ENCODE peak calls at places on chromosome 22, in four cellular contexts. P, Q, D and N are unnamed samples.

GRCh38 chr22:43153916-43154315 is 2.6 kb downstream of the TSPO start:
- DNase-seq in P (no peak), D (no peak), Q (no peak), N (no peak)

GRCh38 chr22:49882519-49883293 is 29.1 kb downstream of the ZBED4 start:
- DNase-seq in D (no peak), P (no peak), Q (no peak), N (no peak)

GRCh38 chr22:30829901-30830550 is 135.4 kb downstream of the OSBP2 start:
- DNase-seq in Q (no peak), P (no peak), D (no peak), N (no peak)

GRCh38 chr22:18076060-18076497 is 1.7 kb upstream of the PEX26 start:
- DNase-seq in Q (peak), P (peak), D (peak), N (no peak)

GRCh38 chr22:25076281-25076680 is 123.4 kb upstream of the CRYBB3 start:
- DNase-seq in P (no peak), D (no peak), Q (no peak), N (no peak)

GRCh38 chr22:27433585-27434190 is 367.9 kb downstream of the MN1 start:
- DNase-seq in P (no peak), Q (no peak), D (no peak), N (no peak)

GRCh38 chr22:21629262-21630149 is at the start of gene YDJC:
- DNase-seq in Q (peak), D (peak), P (peak), N (peak)

GRCh38 chr22:31291403-31291715 is 929 bp downstream of the PIK3IP1 start:
- DNase-seq in D (no peak), Q (no peak), P (no peak), N (no peak)

GRCh38 chr22:21674611-21675010 is 8.8 kb downstream of the PPIL2 start:
- DNase-seq in Q (no peak), D (no peak), P (no peak), N (no peak)

GRCh38 chr22:18000441-18001039 is 23.8 kb downstream of the MICAL3 start:
- DNase-seq in P (peak), Q (no peak), D (peak), N (no peak)

GRCh38 chr22:42820075-42820763 is 36.9 kb downstream of the ARFGAP3 start:
- DNase-seq in Q (no peak), D (no peak), P (no peak), N (no peak)

GRCh38 chr22:19407649-19408606 is 23.6 kb downstream of the HIRA start:
- DNase-seq in Q (no peak), P (peak), D (no peak), N (no peak)

GRCh38 chr22:25068701-25069100 is 116.2 kb downstream of the KIAA1671 start:
- DNase-seq in D (no peak), Q (no peak), P (no peak), N (no peak)

GRCh38 chr22:19641983-19642451 is 72.3 kb upstream of the SEPTIN5 start:
- DNase-seq in P (no peak), Q (no peak), D (no peak), N (no peak)

GRCh38 chr22:20268350-20269012 is 363 bp upstream of the RTN4R start:
- DNase-seq in Q (peak), P (peak), D (peak), N (peak)

GRCh38 chr22:50694766-50695420 is 22.3 kb downstream of the SHANK3 start:
- DNase-seq in P (peak), Q (peak), D (no peak), N (peak)

GRCh38 chr22:47629273-47629711 is 866.8 kb downstream of the TBC1D22A start:
- DNase-seq in Q (no peak), P (no peak), D (no peak), N (no peak)

GRCh38 chr22:44665115-44665514 is 36.9 kb upstream of the PRR5 start:
- DNase-seq in D (peak), P (peak), Q (no peak), N (peak)

GRCh38 chr22:47168900-47169800 is 406.7 kb downstream of the TBC1D22A start:
- DNase-seq in D (peak), Q (peak), P (no peak), N (peak)

GRCh38 chr22:50260434-50260800 is 1.1 kb downstream of the MAPK12 start:
- DNase-seq in D (no peak), Q (no peak), P (no peak), N (no peak)

GRCh38 chr22:43389227-43389836 is 22.5 kb upstream of the MPPED1 start:
- DNase-seq in P (no peak), D (no peak), Q (peak), N (peak)

GRCh38 chr22:29149841-29150555 is 55.7 kb upstream of the EMID1 start:
- DNase-seq in Q (no peak), D (no peak), P (no peak), N (no peak)

GRCh38 chr22:37549704-37550059 is 10.6 kb upstream of the CDC42EP1 start:
- DNase-seq in P (peak), D (no peak), Q (peak), N (no peak)

GRCh38 chr22:20777420-20778177 is 3.7 kb downstream of the SERPIND1 start:
- DNase-seq in P (peak), Q (no peak), D (peak), N (no peak)

GRCh38 chr22:31818481-31819392 is 64.9 kb downstream of the DEPDC5 start:
- DNase-seq in D (no peak), Q (no peak), P (no peak), N (no peak)

GRCh38 chr22:49626361-49627216 is 201.1 kb downstream of the BRD1 start:
- DNase-seq in P (peak), D (no peak), Q (no peak), N (no peak)

GRCh38 chr22:49377306-49377705 is 450.4 kb downstream of the BRD1 start:
- DNase-seq in D (no peak), Q (no peak), P (no peak), N (no peak)

GRCh38 chr22:48485144-48486135 is 1342.2 kb downstream of the BRD1 start:
- DNase-seq in D (no peak), Q (no peak), P (no peak), N (peak)

GRCh38 chr22:50710221-50710620 is 27.8 kb upstream of the ACR start:
- DNase-seq in D (no peak), P (peak), Q (peak), N (peak)

GRCh38 chr22:36384766-36385400 is 2.9 kb downstream of the MYH9 start:
- DNase-seq in P (no peak), D (no peak), Q (no peak), N (no peak)

GRCh38 chr22:36387664-36387913 is 178 bp downstream of the MYH9 start:
- DNase-seq in D (no peak), Q (no peak), P (no peak), N (no peak)

GRCh38 chr22:36386900-36387663 is 685 bp downstream of the MYH9 start:
- DNase-seq in D (peak), P (peak), Q (peak), N (peak)

GRCh38 chr22:36386351-36386899 is 1.3 kb downstream of the MYH9 start:
- DNase-seq in P (peak), D (peak), Q (peak), N (peak)

DNA sequence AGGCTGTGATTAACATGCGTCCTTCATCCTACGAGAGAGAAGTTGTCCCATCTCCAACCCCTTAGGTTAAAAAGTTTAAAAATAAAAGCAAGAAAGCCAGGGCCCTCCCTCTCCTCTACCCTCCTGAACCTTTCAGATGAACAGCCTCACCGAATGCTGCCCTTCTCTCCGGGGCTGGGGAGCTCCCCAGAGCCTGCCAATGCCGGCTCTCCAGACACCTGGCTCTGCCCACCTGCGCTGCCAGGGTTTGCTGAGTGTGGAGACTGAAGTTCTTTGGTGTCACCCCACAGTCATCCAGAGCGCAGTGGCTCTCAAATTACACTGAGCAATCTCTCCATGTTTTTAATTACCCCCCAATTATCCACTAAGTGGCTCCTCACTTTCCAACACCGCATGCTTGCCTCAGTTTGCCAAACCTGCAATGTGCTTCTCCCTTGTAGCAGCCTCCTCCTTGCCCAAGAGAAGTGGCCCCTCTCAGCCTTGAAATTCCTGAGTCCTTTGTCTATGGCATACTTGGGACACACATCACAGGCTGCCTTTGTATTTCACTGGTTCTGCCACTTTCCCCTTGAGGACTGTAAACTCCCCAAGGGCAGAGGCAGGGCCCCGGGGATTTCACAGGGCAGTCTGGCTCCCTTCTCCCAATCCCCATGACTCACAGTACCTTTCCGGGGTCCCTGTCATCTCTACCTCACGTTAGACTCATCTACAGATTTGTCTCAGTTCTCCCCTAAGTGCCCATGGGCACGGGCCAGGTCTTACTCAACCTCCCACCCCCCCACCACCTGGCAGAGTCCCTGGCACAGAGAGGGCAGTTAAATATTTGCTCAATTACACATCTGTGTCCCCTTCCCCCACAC is 2.0 kb downstream of the MYH9 start:
- DNase-seq in Q (peak), P (peak), D (peak), N (peak)
- H3K4me3 ChIP-seq in Q (peak), P (peak), D (peak), N (peak)

GRCh38 chr22:33302049-33302545 is 243.9 kb upstream of the SYN3 start:
- DNase-seq in D (peak), P (peak), Q (peak), N (peak)
- H3K4me3 ChIP-seq in D (no peak), P (peak), Q (peak), N (no peak)

GRCh38 chr22:36153756-36154155 is 6.8 kb downstream of the APOL3 start:
- DNase-seq in Q (no peak), D (no peak), P (no peak), N (no peak)

GRCh38 chr22:36152088-36152487 is 8.5 kb downstream of the APOL3 start:
- DNase-seq in Q (no peak), D (no peak), P (no peak), N (no peak)

GRCh38 chr22:36156515-36157419 is 3.8 kb downstream of the APOL3 start:
- DNase-seq in P (peak), D (peak), Q (peak), N (peak)

GRCh38 chr22:36156119-36156514 is 4.4 kb downstream of the APOL3 start:
- DNase-seq in P (no peak), Q (no peak), D (no peak), N (no peak)

DNA sequence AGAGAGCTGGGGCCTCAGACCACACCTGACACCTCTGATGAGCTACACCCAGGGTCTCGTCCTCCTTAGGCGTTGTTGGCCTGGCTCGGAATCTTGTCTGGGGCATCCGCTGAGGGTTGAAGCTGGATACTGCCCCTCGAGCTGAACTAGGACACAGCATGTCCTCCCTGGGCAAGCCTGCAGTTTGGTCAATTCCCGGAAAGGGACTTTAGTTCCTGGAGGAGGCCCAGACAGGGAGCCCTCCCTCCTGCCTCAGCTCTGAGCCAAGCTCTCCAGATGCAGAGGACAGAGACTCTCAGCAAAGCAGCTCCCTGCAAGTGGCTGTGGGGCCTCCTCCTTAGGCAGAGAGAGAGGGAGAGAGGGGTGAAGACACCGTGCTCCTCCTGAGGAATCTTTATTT is 4.9 kb downstream of the APOL3 start:
- DNase-seq in D (peak), P (peak), Q (peak), N (peak)
- H3K4me3 ChIP-seq in D (no peak), P (peak), Q (no peak), N (peak)

GRCh38 chr22:46073683-46074504 is 76.4 kb upstream of the PPARA start:
- DNase-seq in Q (peak), P (peak), D (peak), N (peak)
- H3K4me3 ChIP-seq in Q (peak), P (peak), D (peak), N (peak)

GRCh38 chr22:41023299-41023623 is 69.1 kb upstream of the EP300 start:
- DNase-seq in P (no peak), Q (no peak), D (no peak), N (no peak)
- H3K4me3 ChIP-seq in P (peak), Q (no peak), D (no peak), N (no peak)

GRCh38 chr22:39924286-39924685 is 23.4 kb downstream of the GRAP2 start:
- DNase-seq in P (no peak), Q (no peak), D (no peak), N (no peak)

GRCh38 chr22:39928556-39929401 is 27.9 kb downstream of the GRAP2 start:
- DNase-seq in D (no peak), P (no peak), Q (no peak), N (no peak)

GRCh38 chr22:39925273-39925672 is 24.4 kb downstream of the GRAP2 start:
- DNase-seq in P (no peak), Q (no peak), D (no peak), N (no peak)

GRCh38 chr22:39926175-39927152 is 25.6 kb downstream of the GRAP2 start:
- DNase-seq in D (peak), Q (no peak), P (no peak), N (no peak)

GRCh38 chr22:39927544-39927943 is 26.7 kb downstream of the GRAP2 start:
- DNase-seq in Q (no peak), D (no peak), P (no peak), N (no peak)
- H3K4me3 ChIP-seq in Q (no peak), D (no peak), P (no peak), N (no peak)

DNA sequence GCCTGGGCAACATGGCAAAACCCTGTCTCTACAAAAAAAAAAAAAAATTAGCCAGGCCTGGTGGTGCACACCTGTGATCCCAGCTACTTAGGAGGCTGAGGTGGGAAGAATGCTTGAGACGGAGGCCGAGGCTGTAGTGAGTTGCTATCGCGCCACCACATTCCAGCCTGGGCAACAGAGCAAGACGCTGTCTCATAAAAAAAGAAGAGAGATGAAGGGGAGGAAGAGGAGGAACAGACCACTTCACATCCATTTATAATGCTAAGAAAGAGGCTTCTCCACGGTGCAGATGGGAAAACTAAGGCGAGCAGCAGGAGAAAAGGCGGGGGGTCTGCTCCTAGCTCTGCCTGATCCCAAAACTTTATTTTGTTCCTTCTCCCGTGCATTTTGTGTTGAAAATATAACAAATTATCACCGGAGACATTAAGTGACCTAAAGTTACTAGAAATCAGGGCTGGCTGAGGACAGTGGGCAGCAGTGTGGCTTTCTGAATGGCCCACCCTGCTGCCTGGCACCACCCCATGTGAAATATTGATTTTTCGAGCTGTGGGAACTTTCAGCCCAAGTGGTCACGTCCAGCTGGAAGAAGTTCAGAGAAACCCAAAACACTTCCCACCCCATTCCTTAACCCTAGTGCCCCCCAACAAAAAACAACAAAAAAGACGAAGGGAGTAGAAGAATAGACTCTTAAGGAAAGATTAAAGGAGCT is 9.5 kb downstream of the MYH9 start:
- DNase-seq in P (no peak), Q (no peak), D (no peak), N (no peak)
- H3K4me3 ChIP-seq in P (no peak), Q (no peak), D (no peak), N (no peak)

DNA sequence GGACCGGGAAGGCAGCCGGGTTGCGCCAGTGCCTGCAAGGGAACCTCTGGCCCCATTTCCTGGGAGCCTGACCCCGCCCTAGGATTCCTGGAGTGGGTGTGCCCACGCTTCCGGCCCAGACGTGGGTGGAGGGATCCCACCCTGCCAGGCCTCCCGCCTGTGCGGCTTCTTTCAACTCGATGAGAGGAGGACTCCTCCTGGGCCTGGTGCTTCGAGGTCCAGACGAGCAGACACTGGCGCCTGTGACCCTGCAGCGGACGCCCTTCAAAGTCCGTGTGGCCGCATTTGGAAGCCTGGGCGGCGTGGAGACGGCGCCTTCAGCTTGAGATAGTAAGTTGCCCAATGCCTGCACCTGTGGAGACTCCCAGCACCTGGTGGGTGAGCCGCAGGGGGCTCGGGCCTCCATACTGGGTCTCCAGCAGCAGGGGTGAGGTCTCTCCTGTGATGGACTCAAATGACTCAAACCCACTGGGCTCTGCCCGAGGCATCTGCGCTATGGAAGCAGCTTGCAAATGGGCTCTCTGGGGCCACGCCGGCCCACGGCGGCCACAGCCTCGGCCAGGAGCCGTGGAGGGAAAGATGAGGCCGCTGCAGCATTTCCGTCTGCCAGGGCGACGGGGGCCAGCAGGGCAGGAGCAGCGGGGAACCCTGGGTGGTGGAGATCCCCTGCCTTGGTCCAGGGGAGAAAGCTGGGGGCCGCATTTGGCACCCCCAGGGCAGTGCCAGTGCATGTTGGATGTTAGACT is 64.3 kb upstream of the PPARA start:
- DNase-seq in Q (peak), D (peak), P (peak), N (peak)
- H3K4me3 ChIP-seq in Q (no peak), D (no peak), P (peak), N (peak)